ENCODE peak calls at places on chromosome 21, in six cellular contexts. One of them, this sample, is unnamed.
A peak's percentile ranks its signal among the peaks of the same experiment; 100 is the strongest.

GRCh38 chr21:18493420-18493819 is 89.8 kb upstream of the TMPRSS15 start:
- DNase-seq in GM23248: peak; percentile 3
- DNase-seq in endothelial cell of umbilical vein: peak; percentile 54
- DNase-seq in mesendoderm: peak; percentile 87
- DNase-seq in PC-3: peak; percentile 56
- DNase-seq in IMR-90: no peak
- DNase-seq in this sample: peak; percentile 89

GRCh38 chr21:20882462-20883415 is 115.5 kb upstream of the NCAM2 start:
- DNase-seq in GM23248: peak; percentile 20
- DNase-seq in endothelial cell of umbilical vein: peak; percentile 16
- DNase-seq in mesendoderm: peak; percentile 64
- DNase-seq in PC-3: peak; percentile 64
- DNase-seq in IMR-90: peak; percentile 0
- DNase-seq in this sample: peak; percentile 53

GRCh38 chr21:14243877-14244276 is 27.9 kb downstream of the RBM11 start:
- DNase-seq in GM23248: no peak
- DNase-seq in endothelial cell of umbilical vein: no peak
- DNase-seq in mesendoderm: no peak
- DNase-seq in PC-3: no peak
- DNase-seq in IMR-90: no peak
- DNase-seq in this sample: no peak

GRCh38 chr21:16072692-16073091 is 342.9 kb downstream of the USP25 start:
- DNase-seq in GM23248: peak; percentile 93
- DNase-seq in endothelial cell of umbilical vein: no peak
- DNase-seq in mesendoderm: no peak
- DNase-seq in PC-3: peak; percentile 67
- DNase-seq in IMR-90: peak; percentile 93
- DNase-seq in this sample: peak; percentile 90

GRCh38 chr21:42002421-42002958 is 7.7 kb downstream of the ZBTB21 start:
- DNase-seq in GM23248: peak; percentile 97
- DNase-seq in endothelial cell of umbilical vein: no peak
- DNase-seq in mesendoderm: no peak
- DNase-seq in PC-3: peak; percentile 89
- DNase-seq in IMR-90: peak; percentile 98
- DNase-seq in this sample: peak; percentile 98

GRCh38 chr21:42431196-42431595 is 27.5 kb downstream of the UBASH3A start:
- DNase-seq in GM23248: no peak
- DNase-seq in endothelial cell of umbilical vein: no peak
- DNase-seq in mesendoderm: no peak
- DNase-seq in PC-3: no peak
- DNase-seq in IMR-90: no peak
- DNase-seq in this sample: no peak

GRCh38 chr21:15000076-15000475 is 64.7 kb downstream of the NRIP1 start:
- DNase-seq in GM23248: peak; percentile 55
- DNase-seq in endothelial cell of umbilical vein: no peak
- DNase-seq in mesendoderm: no peak
- DNase-seq in PC-3: peak; percentile 50
- DNase-seq in IMR-90: peak; percentile 68
- DNase-seq in this sample: peak; percentile 88

GRCh38 chr21:25709684-25710265 is 24.9 kb downstream of the ATP5PF start:
- DNase-seq in GM23248: peak; percentile 11
- DNase-seq in endothelial cell of umbilical vein: no peak
- DNase-seq in mesendoderm: peak; percentile 68
- DNase-seq in PC-3: no peak
- DNase-seq in IMR-90: no peak
- DNase-seq in this sample: no peak

GRCh38 chr21:18382141-18382540 is 21.4 kb downstream of the TMPRSS15 start:
- DNase-seq in GM23248: no peak
- DNase-seq in endothelial cell of umbilical vein: no peak
- DNase-seq in mesendoderm: no peak
- DNase-seq in PC-3: no peak
- DNase-seq in IMR-90: no peak
- DNase-seq in this sample: no peak

GRCh38 chr21:38664315-38664714 is 141.4 kb upstream of the ETS2 start:
- DNase-seq in GM23248: no peak
- DNase-seq in endothelial cell of umbilical vein: no peak
- DNase-seq in mesendoderm: peak; percentile 7
- DNase-seq in PC-3: no peak
- DNase-seq in IMR-90: no peak
- DNase-seq in this sample: no peak

GRCh38 chr21:41570791-41571355 is 62.9 kb upstream of the TMPRSS2 start:
- DNase-seq in GM23248: no peak
- DNase-seq in endothelial cell of umbilical vein: no peak
- DNase-seq in mesendoderm: no peak
- DNase-seq in PC-3: no peak
- DNase-seq in IMR-90: no peak
- DNase-seq in this sample: no peak

GRCh38 chr21:39666026-39666425 is 53.3 kb downstream of the B3GALT5 start:
- DNase-seq in GM23248: no peak
- DNase-seq in endothelial cell of umbilical vein: no peak
- DNase-seq in mesendoderm: no peak
- DNase-seq in PC-3: no peak
- DNase-seq in IMR-90: no peak
- DNase-seq in this sample: no peak

GRCh38 chr21:44920694-44921604 is at the start of gene ITGB2:
- DNase-seq in GM23248: no peak
- DNase-seq in endothelial cell of umbilical vein: no peak
- DNase-seq in mesendoderm: no peak
- DNase-seq in PC-3: no peak
- DNase-seq in IMR-90: no peak
- DNase-seq in this sample: no peak

GRCh38 chr21:24302400-24302799 is 1304.9 kb downstream of the MRPL39 start:
- DNase-seq in GM23248: no peak
- DNase-seq in endothelial cell of umbilical vein: no peak
- DNase-seq in mesendoderm: no peak
- DNase-seq in PC-3: no peak
- DNase-seq in IMR-90: no peak
- DNase-seq in this sample: no peak

GRCh38 chr21:40730051-40730760 is 116.8 kb downstream of the DSCAM start:
- DNase-seq in GM23248: no peak
- DNase-seq in endothelial cell of umbilical vein: no peak
- DNase-seq in mesendoderm: no peak
- DNase-seq in PC-3: no peak
- DNase-seq in IMR-90: no peak
- DNase-seq in this sample: no peak

GRCh38 chr21:41883582-41883981 is 4.4 kb upstream of the PRDM15 start:
- DNase-seq in GM23248: peak; percentile 44
- DNase-seq in endothelial cell of umbilical vein: no peak
- DNase-seq in mesendoderm: no peak
- DNase-seq in PC-3: no peak
- DNase-seq in IMR-90: peak; percentile 12
- DNase-seq in this sample: peak; percentile 4

GRCh38 chr21:16250282-16250681 is 520.5 kb downstream of the USP25 start:
- DNase-seq in GM23248: peak; percentile 23
- DNase-seq in endothelial cell of umbilical vein: no peak
- DNase-seq in mesendoderm: no peak
- DNase-seq in PC-3: peak; percentile 10
- DNase-seq in IMR-90: no peak
- DNase-seq in this sample: no peak

GRCh38 chr21:42389449-42389835 is 6.4 kb downstream of the TMPRSS3 start:
- DNase-seq in GM23248: no peak
- DNase-seq in endothelial cell of umbilical vein: no peak
- DNase-seq in mesendoderm: no peak
- DNase-seq in PC-3: peak; percentile 80
- DNase-seq in IMR-90: no peak
- DNase-seq in this sample: no peak

DNA sequence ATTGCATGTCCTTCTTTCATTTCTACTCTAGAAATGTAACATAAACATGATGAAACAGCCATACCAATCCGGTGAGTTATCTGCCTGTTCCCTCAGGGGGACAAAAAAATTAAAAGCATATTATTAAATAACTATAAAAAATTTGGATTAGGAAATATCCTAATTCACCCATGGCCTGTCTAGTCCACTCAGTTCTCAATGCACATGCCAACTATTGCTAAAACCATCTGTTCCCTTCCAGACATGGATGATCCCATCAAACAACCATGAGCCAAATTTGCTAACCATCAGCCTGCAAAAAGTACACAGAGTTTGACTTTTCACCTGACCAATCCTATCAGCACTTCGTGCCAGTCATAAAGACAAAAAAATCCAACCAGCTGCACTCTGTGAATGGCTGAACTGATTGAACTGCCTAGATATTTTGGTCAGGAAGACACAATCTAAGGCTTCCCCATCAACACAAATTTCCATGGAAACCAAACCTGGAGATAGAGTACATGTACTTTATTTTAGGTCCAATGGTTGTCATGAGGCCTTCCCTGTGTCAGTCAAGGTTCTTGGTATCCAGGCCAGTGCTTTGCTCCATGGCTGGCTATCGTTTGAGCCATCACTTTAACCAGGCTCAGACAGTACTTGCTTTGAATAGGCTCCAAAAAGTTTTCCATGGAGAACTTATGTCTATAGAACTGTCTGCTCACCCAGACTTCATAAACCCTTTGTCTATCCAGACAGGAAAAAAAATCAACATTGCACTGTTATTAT is 570.8 kb downstream of the LTN1 start:
- DNase-seq in GM23248: peak; percentile 84
- DNase-seq in endothelial cell of umbilical vein: no peak
- DNase-seq in mesendoderm: no peak
- DNase-seq in PC-3: peak; percentile 58
- DNase-seq in IMR-90: peak; percentile 78
- DNase-seq in this sample: peak; percentile 30
- H3K9ac ChIP-seq in GM23248: no peak overlapping the region
- H3K9ac ChIP-seq in endothelial cell of umbilical vein: no peak overlapping the region
- H3K9ac ChIP-seq in mesendoderm: no peak overlapping the region
- H3K9ac ChIP-seq in PC-3: no peak overlapping the region
- H3K9ac ChIP-seq in IMR-90: no peak overlapping the region
- H3K9ac ChIP-seq in this sample: peak overlapping the region; percentile 5

GRCh38 chr21:28884976-28885852 is 107.5 kb downstream of the LTN1 start:
- DNase-seq in GM23248: peak; percentile 96
- DNase-seq in endothelial cell of umbilical vein: peak; percentile 93
- DNase-seq in mesendoderm: peak; percentile 93
- DNase-seq in PC-3: peak; percentile 96
- DNase-seq in IMR-90: peak; percentile 92
- DNase-seq in this sample: peak; percentile 95

GRCh38 chr21:28882345-28882744 is 110.3 kb downstream of the LTN1 start:
- DNase-seq in GM23248: no peak
- DNase-seq in endothelial cell of umbilical vein: no peak
- DNase-seq in mesendoderm: no peak
- DNase-seq in PC-3: no peak
- DNase-seq in IMR-90: no peak
- DNase-seq in this sample: no peak

GRCh38 chr21:28884481-28884880 is 108.2 kb downstream of the LTN1 start:
- DNase-seq in GM23248: peak; percentile 48
- DNase-seq in endothelial cell of umbilical vein: no peak
- DNase-seq in mesendoderm: peak; percentile 29
- DNase-seq in PC-3: peak; percentile 23
- DNase-seq in IMR-90: peak; percentile 8
- DNase-seq in this sample: peak; percentile 16

GRCh38 chr21:28885853-28886177 is 106.9 kb downstream of the LTN1 start:
- DNase-seq in GM23248: peak; percentile 78
- DNase-seq in endothelial cell of umbilical vein: no peak
- DNase-seq in mesendoderm: no peak
- DNase-seq in PC-3: no peak
- DNase-seq in IMR-90: no peak
- DNase-seq in this sample: peak; percentile 17

GRCh38 chr21:28883931-28884330 is 108.7 kb downstream of the LTN1 start:
- DNase-seq in GM23248: no peak
- DNase-seq in endothelial cell of umbilical vein: no peak
- DNase-seq in mesendoderm: no peak
- DNase-seq in PC-3: no peak
- DNase-seq in IMR-90: no peak
- DNase-seq in this sample: no peak
- H3K9ac ChIP-seq in GM23248: peak overlapping the region; percentile 86
- H3K9ac ChIP-seq in endothelial cell of umbilical vein: no peak overlapping the region
- H3K9ac ChIP-seq in mesendoderm: no peak overlapping the region
- H3K9ac ChIP-seq in PC-3: peak overlapping the region; percentile 82
- H3K9ac ChIP-seq in IMR-90: no peak overlapping the region
- H3K9ac ChIP-seq in this sample: no peak overlapping the region

DNA sequence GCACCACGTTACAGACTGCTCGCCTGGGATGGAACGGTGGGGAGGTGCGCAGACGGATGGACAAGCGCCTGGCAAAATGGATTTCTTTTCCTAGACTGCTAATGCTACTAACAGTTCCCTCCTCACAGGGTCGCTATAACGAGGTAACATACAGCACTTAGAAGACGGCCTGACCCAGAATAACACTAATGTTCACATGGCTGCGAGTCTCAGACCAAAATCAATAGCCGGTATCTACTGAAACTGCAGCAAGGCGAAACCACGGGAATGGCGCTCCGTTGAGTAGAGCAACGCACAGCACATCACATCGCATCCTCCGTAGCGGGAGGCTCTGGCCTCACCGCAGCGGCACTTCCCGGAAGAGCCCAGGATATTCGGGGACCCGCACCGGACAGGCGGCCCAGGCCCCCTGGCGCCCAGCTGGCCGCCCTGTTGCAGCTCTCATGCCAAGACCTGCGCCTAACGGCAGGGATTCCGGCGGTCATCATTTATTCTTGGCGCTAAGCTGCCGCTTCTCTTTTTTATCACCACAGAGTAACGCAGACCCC is 46.6 kb downstream of the VPS26C start:
- DNase-seq in GM23248: peak; percentile 69
- DNase-seq in endothelial cell of umbilical vein: peak; percentile 70
- DNase-seq in mesendoderm: peak; percentile 38
- DNase-seq in PC-3: no peak
- DNase-seq in IMR-90: peak; percentile 50
- DNase-seq in this sample: peak; percentile 51
- H3K9ac ChIP-seq in GM23248: peak overlapping the region; percentile 81
- H3K9ac ChIP-seq in endothelial cell of umbilical vein: peak overlapping the region; percentile 42
- H3K9ac ChIP-seq in mesendoderm: peak overlapping the region; percentile 38
- H3K9ac ChIP-seq in PC-3: peak overlapping the region; percentile 75
- H3K9ac ChIP-seq in IMR-90: peak overlapping the region; percentile 35
- H3K9ac ChIP-seq in this sample: peak overlapping the region; percentile 68

DNA sequence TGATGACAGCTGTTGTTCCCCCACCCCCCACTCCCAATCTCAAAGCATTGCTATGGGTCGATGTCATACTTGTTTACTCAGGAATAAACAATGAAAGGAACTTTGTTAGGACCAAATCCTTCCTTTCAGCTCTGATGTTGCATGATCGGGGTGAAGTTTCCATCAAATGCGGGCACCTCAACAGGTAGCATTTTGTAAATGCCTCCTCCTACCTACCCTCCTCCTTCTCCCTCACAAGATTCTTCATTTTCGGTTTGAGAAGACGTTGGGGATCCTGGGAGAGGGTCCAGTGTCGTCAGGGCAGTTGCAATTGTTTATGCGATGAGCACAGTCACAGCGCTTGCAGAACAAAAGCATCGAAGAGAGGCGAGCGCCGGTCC is 758 bp upstream of the HUNK start:
- DNase-seq in GM23248: no peak
- DNase-seq in endothelial cell of umbilical vein: no peak
- DNase-seq in mesendoderm: no peak
- DNase-seq in PC-3: no peak
- DNase-seq in IMR-90: no peak
- DNase-seq in this sample: no peak
- H3K9ac ChIP-seq in GM23248: peak overlapping the region; percentile 55
- H3K9ac ChIP-seq in endothelial cell of umbilical vein: no peak overlapping the region
- H3K9ac ChIP-seq in mesendoderm: peak overlapping the region; percentile 93
- H3K9ac ChIP-seq in PC-3: no peak overlapping the region
- H3K9ac ChIP-seq in IMR-90: peak overlapping the region; percentile 7
- H3K9ac ChIP-seq in this sample: no peak overlapping the region

GRCh38 chr21:33947451-33948095 is 32.0 kb upstream of the ATP5PO start:
- DNase-seq in GM23248: peak; percentile 99
- DNase-seq in endothelial cell of umbilical vein: peak; percentile 95
- DNase-seq in mesendoderm: peak; percentile 99
- DNase-seq in PC-3: peak; percentile 99
- DNase-seq in IMR-90: peak; percentile 98
- DNase-seq in this sample: peak; percentile 94
- H3K9ac ChIP-seq in GM23248: peak overlapping the region; percentile 60
- H3K9ac ChIP-seq in endothelial cell of umbilical vein: peak overlapping the region; percentile 60
- H3K9ac ChIP-seq in mesendoderm: no peak overlapping the region
- H3K9ac ChIP-seq in PC-3: peak overlapping the region; percentile 60
- H3K9ac ChIP-seq in IMR-90: no peak overlapping the region
- H3K9ac ChIP-seq in this sample: no peak overlapping the region

This sample was measured in fibroblast of lung.